ENCODE peak calls at places on chromosomes 11 and 22, in five cellular contexts. D, X, B, N and S are unnamed samples.
A peak's percentile ranks its signal among the peaks of the same experiment; 100 is the strongest.

GRCh38 chr11:60563553-60564235 is 48.5 kb downstream of the MS4A13 start:
- DNase-seq in D (no peak), X (no peak), B (no peak), N (peak; percentile 13), S (no peak)

GRCh38 chr22:41417622-41418390 is 28.8 kb downstream of the TOB2 start:
- DNase-seq in D (no peak), X (peak; percentile 39), B (no peak), N (no peak), S (no peak)

GRCh38 chr11:30760341-30760740 is 174.2 kb upstream of the MPPED2 start:
- DNase-seq in D (no peak), X (no peak), B (no peak), N (no peak), S (no peak)

GRCh38 chr22:46740910-46741785 is 3.1 kb upstream of the CERK start:
- DNase-seq in D (no peak), X (no peak), B (no peak), N (no peak), S (no peak)

GRCh38 chr11:951507-951906 is 25.8 kb downstream of the AP2A2 start:
- DNase-seq in D (no peak), X (no peak), B (no peak), N (no peak), S (no peak)

GRCh38 chr11:44711113-44711512 is 15.6 kb upstream of the TSPAN18 start:
- DNase-seq in D (no peak), X (no peak), B (peak; percentile 87), N (no peak), S (no peak)

GRCh38 chr11:100876826-100877545 is 189.9 kb downstream of the ARHGAP42 start:
- DNase-seq in D (peak; percentile 83), X (peak; percentile 94), B (no peak), N (no peak), S (no peak)

GRCh38 chr11:18492888-18493287 is 33.9 kb downstream of the TSG101 start:
- DNase-seq in D (peak; percentile 52), X (no peak), B (no peak), N (no peak), S (no peak)

GRCh38 chr11:72534859-72535547 is 100.7 kb upstream of the CLPB start:
- DNase-seq in D (peak; percentile 40), X (peak; percentile 62), B (peak; percentile 33), N (no peak), S (peak; percentile 10)

GRCh38 chr11:10502770-10503169 is 38.2 kb downstream of the RNF141 start:
- DNase-seq in D (no peak), X (no peak), B (no peak), N (no peak), S (no peak)

GRCh38 chr11:129955282-129955681 is 47.4 kb downstream of the PRDM10 start:
- DNase-seq in D (no peak), X (no peak), B (no peak), N (no peak), S (no peak)

GRCh38 chr11:104328514-104328912 is 164.6 kb upstream of the PDGFD start:
- DNase-seq in D (no peak), X (no peak), B (peak; percentile 24), N (no peak), S (no peak)

GRCh38 chr11:79312591-79313267 is 128.1 kb downstream of the TENM4 start:
- DNase-seq in D (no peak), X (no peak), B (no peak), N (no peak), S (no peak)

GRCh38 chr22:17907731-17908051 is 116.7 kb downstream of the MICAL3 start:
- DNase-seq in D (no peak), X (peak; percentile 35), B (no peak), N (no peak), S (no peak)

GRCh38 chr11:95556342-95557151 is 233.0 kb downstream of the FAM76B start:
- DNase-seq in D (no peak), X (peak; percentile 60), B (no peak), N (no peak), S (no peak)

GRCh38 chr11:68965901-68966868 is 14.6 kb downstream of the MRGPRD start:
- DNase-seq in D (no peak), X (no peak), B (no peak), N (no peak), S (no peak)

GRCh38 chr22:49633010-49633324 is 194.7 kb downstream of the BRD1 start:
- DNase-seq in D (no peak), X (no peak), B (peak; percentile 54), N (no peak), S (no peak)

GRCh38 chr11:121105063-121105480 is 4.0 kb downstream of the TECTA start:
- DNase-seq in D (no peak), X (no peak), B (no peak), N (no peak), S (no peak)

GRCh38 chr22:19495562-19496323 is 16.0 kb downstream of the CDC45 start:
- DNase-seq in D (peak; percentile 22), X (peak; percentile 29), B (no peak), N (peak; percentile 40), S (no peak)

GRCh38 chr22:20548806-20549205 is 41.4 kb downstream of the MED15 start:
- DNase-seq in D (no peak), X (no peak), B (no peak), N (no peak), S (no peak)

GRCh38 chr22:20549232-20549841 is 41.9 kb downstream of the MED15 start:
- DNase-seq in D (no peak), X (no peak), B (no peak), N (no peak), S (no peak)

GRCh38 chr22:20546541-20546950 is 39.1 kb downstream of the MED15 start:
- DNase-seq in D (no peak), X (no peak), B (no peak), N (no peak), S (no peak)

GRCh38 chr22:20545681-20546521 is 38.5 kb downstream of the MED15 start:
- DNase-seq in D (no peak), X (no peak), B (no peak), N (no peak), S (no peak)

GRCh38 chr22:20547029-20547428 is 39.6 kb downstream of the MED15 start:
- DNase-seq in D (no peak), X (no peak), B (no peak), N (no peak), S (no peak)
- TF ChIP-seq EZH2phosphoT487 in D (no peak), X (no peak), B (no peak), N (no peak), S (no peak)

GRCh38 chr11:126392638-126393023 is 37.1 kb downstream of the ST3GAL4 start:
- DNase-seq in D (no peak), X (no peak), B (no peak), N (no peak), S (no peak)
- TF ChIP-seq EZH2phosphoT487 in D (no peak), X (no peak), B (no peak), N (no peak), S (no peak)

GRCh38 chr11:34890089-34890488 is 26.1 kb downstream of the APIP start:
- DNase-seq in D (peak; percentile 57), X (no peak), B (no peak), N (no peak), S (no peak)

GRCh38 chr11:34886609-34887008 is 29.6 kb downstream of the APIP start:
- DNase-seq in D (peak; percentile 29), X (no peak), B (no peak), N (no peak), S (no peak)

GRCh38 chr11:34891611-34892010 is 24.6 kb downstream of the APIP start:
- DNase-seq in D (no peak), X (no peak), B (no peak), N (no peak), S (no peak)

GRCh38 chr11:34887260-34887659 is 28.9 kb downstream of the APIP start:
- DNase-seq in D (no peak), X (no peak), B (no peak), N (no peak), S (no peak)

DNA sequence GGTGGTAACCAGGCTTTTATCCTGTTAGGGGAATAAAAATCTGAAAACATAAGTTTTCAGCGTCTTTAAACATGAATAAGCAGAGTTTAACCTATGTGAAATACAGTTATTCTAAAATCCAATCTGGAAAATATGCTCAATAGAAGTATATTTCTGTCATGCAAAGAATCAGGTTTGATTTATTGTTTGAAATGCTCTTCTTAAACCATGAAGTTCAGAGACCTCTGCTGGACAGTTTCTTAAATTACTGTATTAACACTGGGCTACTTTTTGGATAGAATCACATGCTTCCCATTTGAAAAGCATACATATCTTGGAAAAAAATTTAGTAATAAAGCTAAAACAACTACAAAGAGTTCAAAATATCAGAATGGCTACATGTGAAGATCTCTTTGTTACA is 25.4 kb downstream of the APIP start:
- DNase-seq in D (peak; percentile 78), X (peak; percentile 64), B (peak; percentile 28), N (peak; percentile 29), S (peak; percentile 56)
- TF ChIP-seq EZH2phosphoT487 in D (no peak), X (no peak), B (no peak), N (no peak), S (no peak)

DNA sequence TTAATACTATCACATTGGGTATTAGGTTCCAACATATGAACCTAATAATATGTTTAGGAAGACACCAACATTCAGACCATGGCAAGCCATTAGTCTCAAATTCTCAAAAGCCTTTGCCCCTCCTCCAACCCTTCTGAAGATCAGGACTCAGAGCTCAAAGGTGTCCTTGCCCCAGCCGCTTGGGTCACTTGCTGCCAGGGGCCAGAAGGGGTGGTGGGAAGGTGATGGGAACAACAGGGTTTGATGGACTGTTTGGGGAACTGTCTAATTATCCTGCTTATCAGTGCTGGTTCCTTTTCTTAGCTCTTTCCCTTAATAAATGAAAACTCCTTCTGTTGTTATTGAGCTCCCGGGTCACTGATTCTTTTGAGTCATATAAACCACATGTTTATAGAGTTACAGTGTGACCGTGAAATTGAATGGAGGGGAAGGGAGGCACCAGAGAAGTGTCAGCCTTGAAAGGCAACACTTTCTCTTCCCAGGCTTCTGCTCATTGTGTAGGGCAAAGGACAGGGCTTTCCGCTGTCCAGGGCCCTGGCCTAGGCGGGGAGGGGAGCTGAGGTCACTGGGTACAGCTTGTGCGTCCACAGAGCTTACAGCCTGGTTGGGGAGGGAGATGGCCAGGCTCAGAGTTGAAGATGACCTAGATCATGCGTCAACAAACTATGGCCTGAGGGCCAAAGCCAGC is 105.1 kb downstream of the FBXO7 start:
- DNase-seq in D (no peak), X (peak; percentile 50), B (no peak), N (no peak), S (no peak)
- TF ChIP-seq EZH2phosphoT487 in D (no peak), X (no peak), B (no peak), N (no peak), S (no peak)

GRCh38 chr11:116852261-116853125 is 15.1 kb upstream of the APOA1 start:
- DNase-seq in D (peak; percentile 85), X (peak; percentile 53), B (no peak), N (no peak), S (no peak)

GRCh38 chr11:116853461-116854073 is 16.1 kb upstream of the APOA1 start:
- DNase-seq in D (peak; percentile 99), X (peak; percentile 96), B (no peak), N (peak; percentile 71), S (peak; percentile 34)

GRCh38 chr11:116849060-116849459 is 11.6 kb upstream of the APOA1 start:
- DNase-seq in D (no peak), X (no peak), B (no peak), N (no peak), S (no peak)

GRCh38 chr11:116849491-116849890 is 12.1 kb upstream of the APOA1 start:
- DNase-seq in D (no peak), X (no peak), B (no peak), N (no peak), S (no peak)

DNA sequence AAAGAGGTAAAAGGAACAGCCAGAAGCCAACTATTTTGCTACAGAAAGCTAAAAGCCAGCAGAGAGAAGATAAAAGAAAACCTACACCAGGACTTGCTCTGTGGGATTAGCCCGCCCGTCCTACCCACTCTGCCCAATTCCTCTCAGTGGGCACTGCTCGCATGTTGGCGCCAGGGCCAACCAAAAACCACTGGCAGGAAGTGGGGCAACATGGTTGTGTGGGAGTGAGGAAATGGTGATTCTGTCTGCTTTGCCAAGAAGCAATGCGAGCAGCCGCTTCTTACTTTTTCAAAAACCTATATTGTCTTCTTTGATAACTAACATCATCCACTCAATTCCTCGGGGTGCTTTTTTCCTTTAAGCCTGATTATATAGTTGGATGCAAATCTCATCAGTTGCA is 14.2 kb upstream of the APOA1 start:
- DNase-seq in D (no peak), X (no peak), B (no peak), N (no peak), S (no peak)
- TF ChIP-seq EZH2phosphoT487 in D (no peak), X (no peak), B (no peak), N (no peak), S (no peak)